ENCODE peak calls at places on chromosomes 2 and 18, in seven cellular contexts. H, N, T, A, Y, B and M are unnamed samples.

GRCh38 chr2:223751012-223751411 is 86.4 kb downstream of the AP1S3 start:
- DNase-seq in B (no peak), N (no peak), H (no peak), A (no peak), Y (no peak), T (no peak), M (no peak)

GRCh38 chr18:48529796-48530195 is 9.0 kb upstream of the CTIF start:
- DNase-seq in T (no peak), H (no peak), Y (no peak), A (no peak), N (no peak), B (peak; percentile 77), M (peak; percentile 56)

GRCh38 chr2:232889876-232890401 is 19.9 kb downstream of the SNORC start:
- DNase-seq in N (no peak), Y (no peak), T (no peak), A (peak; percentile 2), H (peak; percentile 52), B (no peak), M (no peak)

GRCh38 chr2:174967693-174968260 is 37.4 kb downstream of the CHN1 start:
- DNase-seq in Y (no peak), B (no peak), N (no peak), T (no peak), H (no peak), A (no peak), M (peak; percentile 36)

GRCh38 chr18:574456-575228 is 5.5 kb upstream of the CETN1 start:
- DNase-seq in T (no peak), A (no peak), N (no peak), H (no peak), Y (no peak), B (no peak), M (peak; percentile 20)

GRCh38 chr2:114543106-114543806 is 100.8 kb downstream of the DPP10 start:
- DNase-seq in T (peak; percentile 16), N (no peak), H (no peak), Y (no peak), B (no peak), A (peak; percentile 71), M (no peak)

GRCh38 chr2:75238670-75239330 is 39.5 kb upstream of the TACR1 start:
- DNase-seq in Y (no peak), H (no peak), T (no peak), B (peak; percentile 93), N (no peak), A (no peak), M (peak; percentile 85)

GRCh38 chr2:150141241-150142001 is 346.0 kb downstream of the RND3 start:
- DNase-seq in Y (no peak), B (peak; percentile 75), N (no peak), T (peak; percentile 77), A (no peak), H (no peak), M (no peak)

GRCh38 chr2:140248623-140249022 is 1468.4 kb upstream of the NXPH2 start:
- DNase-seq in Y (no peak), H (no peak), A (no peak), B (no peak), N (no peak), T (no peak), M (peak; percentile 50)

GRCh38 chr2:9392895-9393757 is 30.2 kb downstream of the ITGB1BP1 start:
- DNase-seq in N (no peak), A (no peak), B (no peak), Y (no peak), H (no peak), T (peak; percentile 66), M (peak; percentile 37)

GRCh38 chr18:55781481-55781957 is 193.5 kb upstream of the TCF4 start:
- DNase-seq in B (peak; percentile 82), H (no peak), Y (peak; percentile 56), T (peak; percentile 87), N (no peak), A (peak; percentile 73), M (peak; percentile 79)

GRCh38 chr18:77342736-77343135 is 93.1 kb downstream of the GALR1 start:
- DNase-seq in N (no peak), B (no peak), Y (no peak), T (no peak), A (no peak), H (no peak), M (no peak)

GRCh38 chr2:240604291-240604938 is 17.9 kb downstream of the CAPN10 start:
- DNase-seq in H (peak; percentile 88), N (peak; percentile 89), Y (peak; percentile 51), T (no peak), B (no peak), A (peak; percentile 87), M (peak; percentile 61)

GRCh38 chr2:134375935-134376334 is 122.1 kb downstream of the MGAT5 start:
- DNase-seq in N (no peak), B (peak; percentile 39), A (peak; percentile 53), Y (peak; percentile 53), T (peak; percentile 26), H (no peak), M (peak; percentile 73)

GRCh38 chr18:51211552-51211951 is 14.1 kb upstream of the MEX3C start:
- DNase-seq in T (no peak), Y (no peak), A (no peak), H (no peak), B (peak; percentile 44), N (peak; percentile 71), M (peak; percentile 79)

GRCh38 chr18:22164337-22165048 is 4.9 kb upstream of the GATA6 start:
- DNase-seq in A (peak; percentile 45), Y (no peak), N (no peak), H (no peak), B (no peak), T (no peak), M (no peak)

GRCh38 chr2:231604101-231604684 is 11.5 kb downstream of the TEX44 start:
- DNase-seq in Y (peak; percentile 58), N (peak; percentile 75), A (no peak), H (peak; percentile 82), B (no peak), T (no peak), M (no peak)

GRCh38 chr18:41075212-41075611 is 879.8 kb upstream of the PIK3C3 start:
- DNase-seq in B (peak; percentile 90), T (no peak), N (no peak), H (no peak), Y (no peak), A (peak; percentile 21), M (peak; percentile 67)

GRCh38 chr2:61758991-61759390 is 94.9 kb downstream of the FAM161A start:
- DNase-seq in B (peak; percentile 77), N (no peak), H (no peak), T (no peak), Y (no peak), A (peak; percentile 34), M (peak; percentile 97)

GRCh38 chr2:41222593-41222992 is 770.7 kb upstream of the SLC8A1 start:
- DNase-seq in B (no peak), H (peak; percentile 38), T (no peak), N (no peak), Y (peak; percentile 18), A (no peak), M (no peak)

GRCh38 chr2:18503686-18504085 is 56.8 kb downstream of the RDH14 start:
- DNase-seq in Y (no peak), T (no peak), N (no peak), B (no peak), H (no peak), A (no peak), M (no peak)

GRCh38 chr2:216648105-216648504 is 14.9 kb downstream of the IGFBP2 start:
- DNase-seq in H (no peak), A (no peak), B (peak; percentile 75), Y (no peak), N (no peak), T (no peak), M (peak; percentile 91)

DNA sequence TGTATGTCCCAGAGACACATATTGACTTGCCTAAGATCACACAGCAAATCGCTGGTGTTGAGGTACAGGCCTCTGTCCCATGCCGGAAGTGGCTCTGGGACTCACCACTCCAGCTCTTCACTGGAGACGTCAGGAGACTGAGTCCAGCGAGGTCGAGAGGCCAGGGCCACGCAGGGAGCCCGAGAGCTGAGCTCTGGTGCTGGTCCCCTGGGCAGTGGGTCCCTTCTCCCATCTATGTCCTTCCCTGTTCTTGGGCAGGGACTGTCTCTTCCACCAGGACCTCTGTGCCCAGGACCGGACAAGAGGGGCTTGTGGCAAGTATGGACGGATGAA is 62.4 kb upstream of the TWIST2 start:
- DNase-seq in H (no peak), B (no peak), Y (no peak), A (no peak), T (no peak), N (no peak), M (no peak)
- H3K4me3 ChIP-seq in H (no peak overlapping the region), B (no peak overlapping the region), Y (no peak overlapping the region), A (no peak overlapping the region), T (no peak overlapping the region), N (no peak overlapping the region), M (no peak overlapping the region)

GRCh38 chr2:167551411-167551810 is 663.1 kb downstream of the XIRP2 start:
- DNase-seq in T (no peak), H (no peak), B (no peak), Y (no peak), A (no peak), N (no peak), M (no peak)

GRCh38 chr2:167548396-167548795 is 660.1 kb downstream of the XIRP2 start:
- DNase-seq in N (no peak), B (no peak), A (no peak), H (no peak), T (no peak), Y (no peak), M (no peak)

GRCh38 chr2:167544602-167545001 is 656.3 kb downstream of the XIRP2 start:
- DNase-seq in T (no peak), A (no peak), N (no peak), H (no peak), B (no peak), Y (no peak), M (no peak)

GRCh38 chr2:167553635-167554034 is 665.4 kb downstream of the XIRP2 start:
- DNase-seq in H (no peak), A (no peak), N (no peak), T (no peak), B (no peak), Y (no peak), M (no peak)

GRCh38 chr2:167550448-167550847 is 662.2 kb downstream of the XIRP2 start:
- DNase-seq in N (no peak), H (no peak), A (peak; percentile 11), T (peak; percentile 38), B (peak; percentile 35), Y (no peak), M (peak; percentile 38)
- TF ChIP-seq CTCF in N (peak; percentile 12), H (peak; percentile 21), A (peak; percentile 45), T (peak; percentile 63), B (peak; percentile 47), Y (peak; percentile 39), M (peak; percentile 49)

GRCh38 chr2:200065477-200065876 is 110.1 kb downstream of the MAIP1 start:
- DNase-seq in N (no peak), Y (no peak), H (no peak), A (no peak), T (no peak), B (no peak), M (no peak)
- H3K4me3 ChIP-seq in N (no peak overlapping the region), Y (no peak overlapping the region), H (no peak overlapping the region), A (no peak overlapping the region), T (no peak overlapping the region), B (no peak overlapping the region), M (no peak overlapping the region)

DNA sequence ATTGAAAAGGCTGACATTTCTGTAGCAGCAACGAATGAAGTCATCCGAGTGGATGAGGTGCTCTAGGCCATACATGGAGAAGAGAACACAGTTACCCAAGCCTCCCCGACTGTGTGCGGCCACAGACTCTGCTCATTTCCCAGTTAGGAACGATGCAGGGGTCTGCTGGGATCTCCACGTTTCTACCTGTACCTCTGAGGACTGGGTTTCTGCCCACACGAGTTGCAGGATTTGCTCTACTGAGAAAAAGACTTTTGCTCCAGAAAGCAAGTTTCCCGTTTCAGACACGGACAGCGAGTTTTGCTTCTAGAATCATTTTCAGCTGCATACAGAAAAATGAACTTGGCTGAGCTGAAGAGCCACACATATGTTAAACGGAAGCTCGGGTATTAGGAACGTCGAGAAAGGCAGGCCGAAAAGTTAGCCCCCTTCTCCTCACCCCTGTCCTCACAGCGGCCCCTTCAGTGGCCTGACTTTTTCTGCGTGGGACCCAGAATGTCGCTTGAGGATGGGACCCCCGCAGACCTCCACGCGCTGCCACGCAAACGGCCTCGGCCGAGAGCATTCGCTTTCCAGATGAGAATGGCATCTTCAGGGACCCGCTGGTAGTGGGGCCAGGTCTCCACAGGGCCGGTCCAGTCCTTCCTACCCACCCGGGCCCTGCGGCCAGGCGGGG is 582 bp upstream of the RAB31 start:
- DNase-seq in A (no peak), B (no peak), N (no peak), H (no peak), T (no peak), Y (no peak), M (no peak)
- TF ChIP-seq CTCF in A (no peak), B (no peak), N (no peak), H (no peak), T (no peak), Y (no peak), M (no peak)